ENCODE peak calls at places on chromosomes 3 and 15, in four cellular contexts. L is B cell; J is EL; I is activated T-helper 9 cell treated with anti-CD3 and anti-CD28 coated beads, Interleukin-2, amount 50 U/mL, for 16 hours. S is an unnamed sample.

GRCh38 chr15:92012368-92012629 is 158.8 kb downstream of the SLCO3A1 start:
- DNase-seq in L (no peak), I (no peak), J (no peak), S (no peak)

GRCh38 chr3:67858492-67858891 is 204.1 kb upstream of the SUCLG2 start:
- DNase-seq in L (no peak), I (no peak), J (no peak), S (no peak)

GRCh38 chr15:80588801-80589200 is 106.3 kb upstream of the ABHD17C start:
- DNase-seq in L (no peak), J (peak; percentile 95), I (no peak), S (no peak)

GRCh38 chr3:186097663-186098451 is 11.0 kb downstream of the ETV5 start:
- DNase-seq in L (no peak), J (peak; percentile 72), I (no peak), S (peak; percentile 80)

GRCh38 chr15:85150130-85150480 is 168.4 kb downstream of the PDE8A start:
- DNase-seq in L (no peak), I (no peak), J (no peak), S (no peak)

GRCh38 chr3:186132487-186132886 is 23.6 kb upstream of the ETV5 start:
- DNase-seq in J (no peak), L (no peak), I (no peak), S (no peak)

GRCh38 chr15:66955871-66956585 is 109.4 kb upstream of the SMAD3 start:
- DNase-seq in J (peak; percentile 56), I (no peak), L (no peak), S (no peak)

GRCh38 chr3:137768361-137769320 is 4.5 kb downstream of the SOX14 start:
- DNase-seq in L (peak; percentile 7), I (no peak), J (no peak), S (no peak)

GRCh38 chr15:64455951-64456350 is 4.4 kb upstream of the ZNF609 start:
- DNase-seq in L (peak; percentile 29), J (no peak), I (no peak), S (peak; percentile 39)

GRCh38 chr3:63832395-63832794 is 13.3 kb downstream of the C3orf49 start:
- DNase-seq in J (no peak), I (no peak), L (no peak), S (no peak)

GRCh38 chr3:101902041-101902440 is 52.7 kb downstream of the NFKBIZ start:
- DNase-seq in L (no peak), J (peak; percentile 97), I (no peak), S (no peak)

GRCh38 chr15:90414408-90415028 is 26.5 kb downstream of the IQGAP1 start:
- DNase-seq in L (no peak), J (peak; percentile 92), I (no peak), S (no peak)

GRCh38 chr3:121592856-121593702 is at the start of gene FBXO40:
- DNase-seq in I (no peak), L (no peak), J (no peak), S (peak; percentile 74)

GRCh38 chr3:100087203-100087602 is 27.1 kb downstream of the FILIP1L start:
- DNase-seq in I (no peak), L (no peak), J (peak; percentile 73), S (no peak)

GRCh38 chr15:57542505-57542817 is 49.2 kb upstream of the MYZAP start:
- DNase-seq in L (no peak), J (no peak), I (no peak), S (no peak)

GRCh38 chr3:149120051-149120972 is 9.1 kb upstream of the HPS3 start:
- DNase-seq in I (no peak), J (peak; percentile 67), L (peak; percentile 63), S (no peak)

GRCh38 chr15:99449514-99449913 is 116.3 kb upstream of the MEF2A start:
- DNase-seq in L (no peak), I (no peak), J (no peak), S (no peak)